ENCODE peak calls at places on chromosomes 2 and 18, in seven cellular contexts. A, J, F, D, C, W and X are unnamed samples. For H3K9me3, the result is how much of the 10 kb centered on the place peaks cover.

GRCh38 chr2:124281556-124281955 is 256.5 kb downstream of the CNTNAP5 start:
- DNase-seq in A (no peak), J (no peak), F (no peak), D (no peak), C (peak), W (no peak), X (no peak)

GRCh38 chr2:37713258-37713700 is 41.8 kb upstream of the CDC42EP3 start:
- DNase-seq in A (no peak), J (no peak), F (no peak), D (peak), C (no peak), W (no peak), X (no peak)

GRCh38 chr2:134718095-134718955 is 475 bp downstream of the TMEM163 start:
- DNase-seq in A (peak), J (peak), F (no peak), D (no peak), C (no peak), W (no peak), X (no peak)

GRCh38 chr2:239640210-239640609 is 239.4 kb upstream of the HDAC4 start:
- DNase-seq in A (no peak), J (no peak), F (no peak), D (no peak), C (no peak), W (no peak), X (no peak)

GRCh38 chr2:74261204-74261864 is 62.9 kb downstream of the MTHFD2 start:
- DNase-seq in A (peak), J (peak), F (peak), D (no peak), C (no peak), W (peak), X (peak)

GRCh38 chr2:197307236-197307932 is 3.2 kb downstream of the ANKRD44 start:
- DNase-seq in A (no peak), J (no peak), F (no peak), D (no peak), C (no peak), W (no peak), X (no peak)

GRCh38 chr2:234203135-234203984 is 152.9 kb downstream of the SPP2 start:
- DNase-seq in A (no peak), J (no peak), F (peak), D (peak), C (no peak), W (peak), X (no peak)

GRCh38 chr2:136402281-136402680 is 284.3 kb upstream of the CXCR4 start:
- DNase-seq in A (no peak), J (no peak), F (no peak), D (no peak), C (no peak), W (no peak), X (no peak)

GRCh38 chr2:126990605-126991532 is 92.2 kb downstream of the TEX51 start:
- DNase-seq in A (no peak), J (no peak), F (no peak), D (no peak), C (no peak), W (no peak), X (no peak)

GRCh38 chr18:23619388-23619873 is 33.1 kb upstream of the NPC1 start:
- DNase-seq in A (peak), J (no peak), F (no peak), D (no peak), C (no peak), W (no peak), X (no peak)

GRCh38 chr18:9950289-9951016 is 36.6 kb downstream of the VAPA start:
- DNase-seq in A (no peak), J (no peak), F (no peak), D (no peak), C (no peak), W (no peak), X (no peak)

GRCh38 chr2:240455719-240456606 is 20.5 kb downstream of the GPC1 start:
- DNase-seq in A (no peak), J (peak), F (no peak), D (no peak), C (no peak), W (no peak), X (no peak)

GRCh38 chr2:11248-11941 is 34.9 kb downstream of the FAM110C start:
- DNase-seq in A (peak), J (peak), F (no peak), D (no peak), C (no peak), W (no peak), X (peak)

GRCh38 chr2:28956890-28957289 is 24.2 kb upstream of the TOGARAM2 start:
- DNase-seq in A (peak), J (peak), F (no peak), D (no peak), C (no peak), W (no peak), X (no peak)

GRCh38 chr18:49135871-49136270 is 185.1 kb upstream of the SMAD7 start:
- DNase-seq in A (peak), J (no peak), F (no peak), D (no peak), C (no peak), W (no peak), X (no peak)

GRCh38 chr18:8960740-8961657 is 141.5 kb upstream of the NDUFV2 start:
- DNase-seq in A (no peak), J (no peak), F (peak), D (no peak), C (no peak), W (no peak), X (no peak)

GRCh38 chr2:45826889-45827635 is 175.6 kb downstream of the PRKCE start:
- DNase-seq in A (no peak), J (no peak), F (no peak), D (no peak), C (peak), W (no peak), X (no peak)

GRCh38 chr2:121080013-121080772 is 204.8 kb downstream of the TFCP2L1 start:
- DNase-seq in A (peak), J (peak), F (peak), D (peak), C (no peak), W (peak), X (peak)

GRCh38 chr2:241703128-241703604 is 1.3 kb downstream of the ING5 start:
- DNase-seq in A (no peak), J (no peak), F (peak), D (no peak), C (no peak), W (no peak), X (no peak)

GRCh38 chr2:161307676-161308075 is 549 bp upstream of the PSMD14 start:
- DNase-seq in A (no peak), J (no peak), F (no peak), D (no peak), C (no peak), W (no peak), X (no peak)

GRCh38 chr2:168787098-168787781 is 15.2 kb upstream of the NOSTRIN start:
- DNase-seq in A (no peak), J (no peak), F (no peak), D (no peak), C (no peak), W (no peak), X (no peak)

GRCh38 chr18:11570770-11571169 is 38.6 kb upstream of the SLC35G4 start:
- DNase-seq in A (no peak), J (no peak), F (no peak), D (no peak), C (no peak), W (no peak), X (no peak)

DNA sequence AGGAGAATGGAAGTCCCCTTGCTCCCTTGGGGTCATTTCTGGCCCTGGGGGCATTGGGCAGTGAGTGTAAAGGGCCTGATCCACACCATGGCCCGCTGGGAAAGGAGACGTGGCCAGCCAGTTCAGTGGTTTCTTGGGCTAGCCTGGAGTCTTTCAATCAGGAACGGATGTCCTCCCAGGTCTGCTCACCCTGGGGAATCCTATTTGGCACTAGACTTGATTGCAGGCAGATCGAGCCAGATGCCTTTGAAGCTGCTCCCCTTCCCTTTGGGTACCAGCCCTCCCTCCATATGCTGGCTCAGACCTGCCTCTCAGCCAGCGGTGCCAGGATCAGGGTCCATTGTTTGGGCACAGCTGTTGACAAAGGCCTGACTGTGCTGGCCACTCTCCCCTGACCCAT is 11.0 kb downstream of the FBLN7 start:
- DNase-seq in A (no peak), J (peak), F (no peak), D (no peak), C (no peak), W (no peak), X (peak)
- TF ChIP-seq CTCF in A (no peak), J (no peak), F (no peak), D (no peak), C (no peak), W (no peak), X (no peak)

DNA sequence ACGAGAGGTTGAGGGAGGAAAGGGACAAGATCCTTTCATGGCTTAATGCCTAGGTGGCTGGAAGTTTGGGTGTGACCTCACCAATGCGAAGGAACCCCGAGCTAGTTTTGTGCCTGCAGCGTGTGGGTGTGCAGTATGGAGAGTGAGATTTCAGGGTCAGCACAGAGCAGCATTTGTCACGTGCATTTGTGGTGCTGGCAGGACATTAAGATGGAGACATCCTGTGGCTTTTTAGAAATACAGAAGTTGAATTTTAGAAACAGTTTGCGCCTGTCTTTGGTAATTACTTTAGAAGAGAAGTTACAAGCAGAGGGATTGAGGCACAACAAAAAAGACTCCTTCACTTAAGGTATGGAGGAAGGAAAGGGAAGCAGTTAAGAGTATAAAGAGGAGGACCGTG is 258.2 kb upstream of the THUMPD2 start:
- DNase-seq in A (no peak), J (no peak), F (no peak), D (no peak), C (no peak), W (no peak), X (no peak)
- H3K27ac ChIP-seq in A (no peak), J (no peak), F (no peak), D (no peak), C (no peak), W (no peak), X (no peak)

GRCh38 chr2:112582314-112582746 is 2.1 kb upstream of the CHCHD5 start:
- DNase-seq in A (peak), J (no peak), F (no peak), D (peak), C (no peak), W (peak), X (peak)
- H3K9me3 ChIP-seq in A (under half), J (under half), F (under half), D (under half), C (under half), W (under half), X (under half)

GRCh38 chr2:2940702-2941655 is 436.6 kb downstream of the EIPR1 start:
- DNase-seq in A (no peak), J (no peak), F (no peak), D (no peak), C (no peak), W (no peak), X (no peak)

GRCh38 chr2:2940061-2940460 is 437.6 kb downstream of the EIPR1 start:
- DNase-seq in A (no peak), J (no peak), F (no peak), D (no peak), C (no peak), W (no peak), X (no peak)

GRCh38 chr2:2938481-2938880 is 439.1 kb downstream of the EIPR1 start:
- DNase-seq in A (no peak), J (no peak), F (no peak), D (no peak), C (no peak), W (no peak), X (no peak)

GRCh38 chr2:2942225-2942624 is 435.4 kb downstream of the EIPR1 start:
- DNase-seq in A (no peak), J (no peak), F (no peak), D (no peak), C (no peak), W (no peak), X (no peak)

DNA sequence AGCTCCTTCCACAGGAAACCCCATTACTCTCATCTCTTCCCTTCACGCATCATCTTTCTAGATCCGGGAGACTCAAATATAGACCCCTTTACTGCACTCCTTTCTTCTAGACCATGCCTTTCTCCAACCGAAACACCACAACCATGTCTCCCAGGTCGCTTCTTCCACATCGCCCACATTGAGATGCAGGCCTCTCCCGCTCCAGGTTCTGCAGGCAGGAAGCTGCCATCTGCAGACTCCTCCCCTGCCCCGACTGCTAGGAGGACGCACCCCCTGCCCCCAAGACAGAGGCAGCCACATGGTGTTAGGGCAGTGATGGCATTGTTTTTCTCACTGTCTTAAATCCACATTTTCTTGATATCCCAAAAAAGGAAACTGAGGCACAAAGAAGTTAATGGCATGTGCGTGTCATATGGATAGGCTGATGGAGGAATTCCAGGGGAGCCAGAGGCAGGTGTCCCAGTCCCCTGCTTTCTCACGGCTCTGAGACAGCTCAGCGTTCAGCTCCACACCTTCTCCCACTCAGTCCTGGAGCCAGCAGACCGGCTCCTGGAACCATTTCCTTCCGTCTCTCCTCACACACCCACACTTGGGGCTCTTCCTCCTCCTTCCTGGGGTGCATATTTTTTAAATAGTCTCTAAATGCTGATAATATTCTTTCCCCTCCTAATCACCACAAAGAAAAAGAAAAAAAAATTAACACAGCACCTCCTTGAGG is 438.4 kb downstream of the EIPR1 start:
- DNase-seq in A (no peak), J (no peak), F (no peak), D (no peak), C (no peak), W (no peak), X (no peak)
- TF ChIP-seq CTCF in A (no peak), J (no peak), F (no peak), D (no peak), C (no peak), W (no peak), X (no peak)

DNA sequence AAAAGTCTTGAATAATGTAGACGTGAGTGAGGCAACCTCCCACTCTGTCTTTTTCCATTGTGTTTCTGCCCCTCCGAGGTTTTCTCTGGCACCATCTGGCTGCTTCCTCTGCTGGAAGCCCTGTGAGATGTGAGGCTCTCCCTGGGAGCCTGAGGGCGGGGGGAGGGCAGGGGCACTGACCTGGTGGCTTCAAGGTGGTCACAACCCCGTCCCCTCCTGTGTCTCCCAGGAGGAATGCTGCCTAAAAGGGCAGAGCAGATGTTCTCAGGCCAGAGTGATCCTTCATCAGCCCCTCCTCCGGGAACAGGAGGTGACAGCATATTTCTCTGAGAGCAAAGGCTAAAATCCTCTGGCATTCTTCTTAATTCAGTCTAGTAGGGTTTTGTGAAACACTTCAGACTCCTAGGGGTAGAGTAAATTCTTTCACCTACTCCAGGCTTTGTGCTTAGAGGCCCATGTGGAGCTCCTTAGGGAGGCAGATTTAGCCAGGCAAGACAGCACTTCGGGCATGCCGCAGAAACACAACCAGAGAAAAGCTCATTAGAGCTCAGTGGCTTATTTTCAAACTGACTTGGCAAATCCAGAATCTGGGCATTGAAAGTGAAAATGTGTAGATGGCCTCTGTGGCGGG is 18.3 kb upstream of the GREB1 start:
- DNase-seq in A (peak), J (no peak), F (no peak), D (no peak), C (no peak), W (no peak), X (no peak)
- H3K27ac ChIP-seq in A (peak), J (peak), F (no peak), D (no peak), C (peak), W (no peak), X (no peak)